ENCODE peak calls at places on chromosomes 4 and X, in six cellular contexts. One of them, this sample, is unnamed.

GRCh38 chr4:123412700-123413512 is 16.3 kb downstream of the SPRY1 start:
- DNase-seq in RWPE2: no peak
- DNase-seq in cardiac muscle cell: no peak
- DNase-seq in substantia nigra: no peak
- DNase-seq in ovary: no peak
- DNase-seq in testis: no peak
- DNase-seq in this sample: no peak

GRCh38 chr4:76219299-76220055 is 5.9 kb upstream of the SCARB2 start:
- DNase-seq in ovary: peak; percentile 46
- DNase-seq in testis: no peak
- DNase-seq in substantia nigra: no peak
- DNase-seq in cardiac muscle cell: no peak
- DNase-seq in RWPE2: no peak
- DNase-seq in this sample: no peak

GRCh38 chr4:113052379-113052951 is 3.0 kb downstream of the ANK2 start:
- DNase-seq in testis: no peak
- DNase-seq in ovary: peak; percentile 54
- DNase-seq in RWPE2: no peak
- DNase-seq in cardiac muscle cell: no peak
- DNase-seq in substantia nigra: no peak
- DNase-seq in this sample: no peak

GRCh38 chrX:2682582-2683177 is 8.4 kb upstream of the CD99 start:
- DNase-seq in RWPE2: no peak
- DNase-seq in substantia nigra: no peak
- DNase-seq in ovary: no peak
- DNase-seq in cardiac muscle cell: no peak
- DNase-seq in testis: no peak
- DNase-seq in this sample: no peak

GRCh38 chrX:41025926-41026325 is 59.3 kb upstream of the USP9X start:
- DNase-seq in substantia nigra: no peak
- DNase-seq in testis: peak; percentile 25
- DNase-seq in ovary: no peak
- DNase-seq in cardiac muscle cell: peak; percentile 48
- DNase-seq in RWPE2: no peak
- DNase-seq in this sample: no peak

GRCh38 chr4:87896020-87896621 is 63.4 kb downstream of the MEPE start:
- DNase-seq in substantia nigra: no peak
- DNase-seq in ovary: no peak
- DNase-seq in testis: no peak
- DNase-seq in RWPE2: peak; percentile 82
- DNase-seq in cardiac muscle cell: no peak
- DNase-seq in this sample: no peak

GRCh38 chrX:110691446-110691845 is 104.2 kb downstream of the CHRDL1 start:
- DNase-seq in substantia nigra: no peak
- DNase-seq in RWPE2: no peak
- DNase-seq in ovary: no peak
- DNase-seq in testis: no peak
- DNase-seq in cardiac muscle cell: no peak
- DNase-seq in this sample: no peak

GRCh38 chr4:115272585-115272984 is 159.2 kb upstream of the NDST4 start:
- DNase-seq in testis: no peak
- DNase-seq in ovary: no peak
- DNase-seq in cardiac muscle cell: no peak
- DNase-seq in substantia nigra: no peak
- DNase-seq in RWPE2: no peak
- DNase-seq in this sample: no peak

GRCh38 chr4:27176400-27176799 is 315.8 kb downstream of the STIM2 start:
- DNase-seq in testis: peak; percentile 26
- DNase-seq in cardiac muscle cell: peak; percentile 42
- DNase-seq in ovary: no peak
- DNase-seq in RWPE2: no peak
- DNase-seq in substantia nigra: no peak
- DNase-seq in this sample: no peak

GRCh38 chr4:70601422-70602039 is 9.5 kb downstream of the AMBN start:
- DNase-seq in ovary: peak; percentile 16
- DNase-seq in RWPE2: no peak
- DNase-seq in cardiac muscle cell: peak; percentile 60
- DNase-seq in substantia nigra: no peak
- DNase-seq in testis: no peak
- DNase-seq in this sample: peak; percentile 30

GRCh38 chr4:169147217-169147616 is 123.5 kb downstream of the SH3RF1 start:
- DNase-seq in substantia nigra: no peak
- DNase-seq in RWPE2: no peak
- DNase-seq in testis: no peak
- DNase-seq in cardiac muscle cell: no peak
- DNase-seq in ovary: no peak
- DNase-seq in this sample: no peak

GRCh38 chr4:153204247-153205027 is at the start of gene TRIM2:
- DNase-seq in cardiac muscle cell: peak; percentile 85
- DNase-seq in substantia nigra: peak; percentile 49
- DNase-seq in testis: peak; percentile 77
- DNase-seq in ovary: peak; percentile 86
- DNase-seq in RWPE2: no peak
- DNase-seq in this sample: peak; percentile 64

GRCh38 chr4:159237975-159238374 is 135.1 kb downstream of the RAPGEF2 start:
- DNase-seq in ovary: no peak
- DNase-seq in RWPE2: no peak
- DNase-seq in substantia nigra: no peak
- DNase-seq in cardiac muscle cell: no peak
- DNase-seq in testis: no peak
- DNase-seq in this sample: no peak

GRCh38 chr4:159239534-159239933 is 136.7 kb downstream of the RAPGEF2 start:
- DNase-seq in RWPE2: no peak
- DNase-seq in ovary: no peak
- DNase-seq in cardiac muscle cell: no peak
- DNase-seq in testis: no peak
- DNase-seq in substantia nigra: no peak
- DNase-seq in this sample: no peak

GRCh38 chr4:159240690-159241089 is 137.8 kb downstream of the RAPGEF2 start:
- DNase-seq in testis: no peak
- DNase-seq in ovary: no peak
- DNase-seq in cardiac muscle cell: no peak
- DNase-seq in substantia nigra: no peak
- DNase-seq in RWPE2: no peak
- DNase-seq in this sample: no peak

GRCh38 chr4:159238631-159239030 is 135.8 kb downstream of the RAPGEF2 start:
- DNase-seq in testis: no peak
- DNase-seq in substantia nigra: no peak
- DNase-seq in ovary: no peak
- DNase-seq in cardiac muscle cell: no peak
- DNase-seq in RWPE2: no peak
- DNase-seq in this sample: no peak

GRCh38 chr4:159242427-159242826 is 139.5 kb downstream of the RAPGEF2 start:
- DNase-seq in ovary: no peak
- DNase-seq in substantia nigra: no peak
- DNase-seq in RWPE2: no peak
- DNase-seq in cardiac muscle cell: no peak
- DNase-seq in testis: no peak
- DNase-seq in this sample: no peak
- H3K27ac ChIP-seq in ovary: no peak overlapping the region
- H3K27ac ChIP-seq in substantia nigra: peak overlapping the region; percentile 74
- H3K27ac ChIP-seq in RWPE2: no peak overlapping the region
- H3K27ac ChIP-seq in cardiac muscle cell: no peak overlapping the region
- H3K27ac ChIP-seq in testis: no peak overlapping the region
- H3K27ac ChIP-seq in this sample: no peak overlapping the region

GRCh38 chr4:183352546-183352945 is 30.3 kb upstream of the CLDN24 start:
- DNase-seq in ovary: no peak
- DNase-seq in cardiac muscle cell: no peak
- DNase-seq in testis: no peak
- DNase-seq in substantia nigra: no peak
- DNase-seq in RWPE2: no peak
- DNase-seq in this sample: no peak

GRCh38 chr4:183348136-183348535 is 25.9 kb upstream of the CLDN24 start:
- DNase-seq in testis: no peak
- DNase-seq in RWPE2: no peak
- DNase-seq in substantia nigra: no peak
- DNase-seq in ovary: no peak
- DNase-seq in cardiac muscle cell: no peak
- DNase-seq in this sample: no peak

GRCh38 chr4:183349673-183350072 is 27.4 kb upstream of the CLDN24 start:
- DNase-seq in RWPE2: no peak
- DNase-seq in ovary: no peak
- DNase-seq in testis: no peak
- DNase-seq in cardiac muscle cell: no peak
- DNase-seq in substantia nigra: no peak
- DNase-seq in this sample: peak; percentile 19

GRCh38 chr4:183348706-183349659 is 26.8 kb upstream of the CLDN24 start:
- DNase-seq in testis: no peak
- DNase-seq in substantia nigra: no peak
- DNase-seq in RWPE2: no peak
- DNase-seq in ovary: no peak
- DNase-seq in cardiac muscle cell: no peak
- DNase-seq in this sample: peak; percentile 80

DNA sequence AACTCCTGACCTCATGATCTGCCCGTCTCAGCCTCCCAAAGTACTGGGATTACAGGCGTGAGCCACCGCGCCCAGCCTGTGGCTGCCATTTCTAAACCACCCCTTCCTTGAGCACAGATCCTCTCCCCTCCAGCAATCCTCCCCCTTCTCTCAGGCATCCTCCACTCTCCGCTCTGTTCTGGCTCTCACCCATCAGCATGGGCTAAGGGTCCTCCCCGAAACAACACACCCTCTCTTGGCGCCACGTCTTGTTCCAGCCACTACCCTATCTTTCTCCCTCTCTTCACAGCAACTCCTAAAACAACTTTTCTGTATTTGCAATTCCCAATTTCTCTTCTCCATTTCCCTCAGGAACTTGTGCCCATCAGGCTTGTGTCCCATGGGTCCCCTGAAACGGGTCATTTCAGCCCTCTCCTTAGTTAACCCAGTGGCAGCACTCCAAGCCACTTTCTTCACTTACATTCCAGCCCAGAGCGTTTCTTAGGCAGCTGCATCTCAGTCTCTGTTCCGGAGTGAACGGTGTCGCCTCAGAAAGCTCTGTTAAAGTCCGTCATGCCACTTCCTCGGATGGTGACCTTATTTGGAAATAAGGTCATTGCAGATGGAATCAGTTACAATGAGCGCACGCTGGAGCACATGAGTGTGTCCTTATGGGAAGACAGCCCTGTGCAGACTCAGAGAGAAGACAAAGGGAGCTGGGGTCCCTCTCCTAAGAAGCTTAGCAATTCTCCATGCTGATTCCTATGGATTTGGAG is 28.3 kb upstream of the CLDN24 start:
- DNase-seq in ovary: no peak
- DNase-seq in testis: no peak
- DNase-seq in substantia nigra: no peak
- DNase-seq in RWPE2: no peak
- DNase-seq in cardiac muscle cell: no peak
- DNase-seq in this sample: no peak
- H3K27ac ChIP-seq in ovary: no peak overlapping the region
- H3K27ac ChIP-seq in testis: no peak overlapping the region
- H3K27ac ChIP-seq in substantia nigra: no peak overlapping the region
- H3K27ac ChIP-seq in RWPE2: peak overlapping the region; percentile 54
- H3K27ac ChIP-seq in cardiac muscle cell: no peak overlapping the region
- H3K27ac ChIP-seq in this sample: no peak overlapping the region

DNA sequence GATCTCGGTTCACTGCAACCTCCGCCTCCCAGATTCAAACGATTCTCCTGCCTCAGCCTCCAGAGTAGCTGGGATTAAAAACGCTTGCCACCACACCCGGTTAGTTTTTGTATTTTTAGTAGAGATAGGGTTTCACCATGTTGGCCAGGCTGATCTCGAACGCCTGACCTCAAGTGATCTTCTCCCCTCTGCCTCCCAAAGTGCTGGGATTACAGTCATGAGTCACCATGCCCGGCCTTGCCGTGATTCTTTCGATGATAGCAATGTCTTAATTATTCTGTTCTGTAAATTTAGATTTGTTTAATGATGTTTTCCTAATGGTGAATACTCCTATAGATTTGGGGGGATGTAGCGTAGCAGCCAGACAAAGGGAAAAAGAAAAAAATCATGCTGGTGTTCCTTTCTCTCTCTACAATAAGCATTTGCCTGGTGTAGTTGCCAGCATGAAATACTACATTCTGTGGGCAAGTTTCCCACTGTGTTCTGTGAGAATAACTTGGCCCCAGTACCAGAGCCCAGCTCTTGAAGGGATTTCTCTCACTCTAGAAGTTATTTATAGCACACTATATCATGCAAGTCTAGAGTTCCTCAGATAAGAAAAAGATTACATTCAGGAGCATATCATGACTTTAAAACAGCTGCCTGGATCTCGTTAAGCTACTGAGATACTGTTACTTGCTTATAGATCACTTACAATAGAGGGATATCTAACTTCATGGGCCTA is 15.4 kb downstream of the NIPAL1 start:
- DNase-seq in cardiac muscle cell: peak; percentile 74
- DNase-seq in ovary: no peak
- DNase-seq in testis: no peak
- DNase-seq in substantia nigra: no peak
- DNase-seq in RWPE2: no peak
- DNase-seq in this sample: no peak
- H3K27ac ChIP-seq in cardiac muscle cell: peak overlapping the region; percentile 99
- H3K27ac ChIP-seq in ovary: no peak overlapping the region
- H3K27ac ChIP-seq in testis: no peak overlapping the region
- H3K27ac ChIP-seq in substantia nigra: no peak overlapping the region
- H3K27ac ChIP-seq in RWPE2: no peak overlapping the region
- H3K27ac ChIP-seq in this sample: no peak overlapping the region

GRCh38 chr4:94491322-94491721 is 39.6 kb downstream of the PDLIM5 start:
- DNase-seq in ovary: no peak
- DNase-seq in substantia nigra: no peak
- DNase-seq in cardiac muscle cell: no peak
- DNase-seq in testis: no peak
- DNase-seq in RWPE2: no peak
- DNase-seq in this sample: no peak

GRCh38 chr4:94488667-94489066 is 36.9 kb downstream of the PDLIM5 start:
- DNase-seq in cardiac muscle cell: no peak
- DNase-seq in testis: no peak
- DNase-seq in RWPE2: no peak
- DNase-seq in substantia nigra: no peak
- DNase-seq in ovary: no peak
- DNase-seq in this sample: no peak

GRCh38 chr4:94486372-94486801 is 34.6 kb downstream of the PDLIM5 start:
- DNase-seq in substantia nigra: no peak
- DNase-seq in testis: no peak
- DNase-seq in RWPE2: no peak
- DNase-seq in cardiac muscle cell: no peak
- DNase-seq in ovary: no peak
- DNase-seq in this sample: no peak

GRCh38 chr4:94489075-94489474 is 37.3 kb downstream of the PDLIM5 start:
- DNase-seq in RWPE2: no peak
- DNase-seq in cardiac muscle cell: no peak
- DNase-seq in substantia nigra: no peak
- DNase-seq in testis: no peak
- DNase-seq in ovary: no peak
- DNase-seq in this sample: no peak

GRCh38 chr4:94490437-94490836 is 38.7 kb downstream of the PDLIM5 start:
- DNase-seq in cardiac muscle cell: no peak
- DNase-seq in ovary: no peak
- DNase-seq in testis: no peak
- DNase-seq in RWPE2: no peak
- DNase-seq in substantia nigra: no peak
- DNase-seq in this sample: no peak
- H3K27ac ChIP-seq in cardiac muscle cell: peak overlapping the region; percentile 4
- H3K27ac ChIP-seq in ovary: no peak overlapping the region
- H3K27ac ChIP-seq in testis: no peak overlapping the region
- H3K27ac ChIP-seq in RWPE2: peak overlapping the region; percentile 96
- H3K27ac ChIP-seq in substantia nigra: no peak overlapping the region
- H3K27ac ChIP-seq in this sample: no peak overlapping the region

GRCh38 chr4:38077791-38078489 is 117.7 kb downstream of the PTTG2 start:
- DNase-seq in RWPE2: no peak
- DNase-seq in ovary: no peak
- DNase-seq in cardiac muscle cell: no peak
- DNase-seq in testis: no peak
- DNase-seq in substantia nigra: no peak
- DNase-seq in this sample: no peak
- H3K27ac ChIP-seq in RWPE2: peak overlapping the region; percentile 62
- H3K27ac ChIP-seq in ovary: no peak overlapping the region
- H3K27ac ChIP-seq in cardiac muscle cell: no peak overlapping the region
- H3K27ac ChIP-seq in testis: no peak overlapping the region
- H3K27ac ChIP-seq in substantia nigra: no peak overlapping the region
- H3K27ac ChIP-seq in this sample: no peak overlapping the region